ENCODE peak calls at places on chromosomes 16 and 17, in five cellular contexts. N is endothelial cell of umbilical vein, K is GM23248, T is mammary epithelial cell, O is GM23338. E is an unnamed sample.

GRCh38 chr16:64910351-64910750 is 211.5 kb downstream of the CDH11 start:
- DNase-seq in N (no peak), K (peak; percentile 97), T (no peak), O (peak; percentile 44), E (no peak)

GRCh38 chr16:56191807-56192643 is 736 bp downstream of the GNAO1 start:
- DNase-seq in N (no peak), K (no peak), T (no peak), O (peak; percentile 32), E (no peak)

GRCh38 chr16:81818514-81819304 is 39.6 kb downstream of the PLCG2 start:
- DNase-seq in N (peak; percentile 63), K (no peak), T (no peak), O (no peak), E (no peak)

GRCh38 chr17:72173475-72174116 is 52.8 kb downstream of the SOX9 start:
- DNase-seq in N (no peak), K (no peak), T (no peak), O (no peak), E (no peak)

GRCh38 chr17:78804777-78805176 is 22.7 kb upstream of the CYTH1 start:
- DNase-seq in N (peak; percentile 54), K (no peak), T (no peak), O (no peak), E (no peak)

GRCh38 chr17:9402590-9403199 is 172.9 kb downstream of the STX8 start:
- DNase-seq in N (peak; percentile 36), K (peak; percentile 48), T (no peak), O (peak; percentile 83), E (no peak)

GRCh38 chr17:77882481-77883212 is 75.9 kb upstream of the TNRC6C start:
- DNase-seq in N (no peak), K (peak; percentile 83), T (peak; percentile 65), O (no peak), E (peak; percentile 60)

GRCh38 chr17:37787055-37787720 is 42.3 kb upstream of the HNF1B start:
- DNase-seq in N (no peak), K (peak; percentile 39), T (no peak), O (no peak), E (no peak)

GRCh38 chr16:78895661-78896060 is 704.9 kb downstream of the MAF start:
- DNase-seq in N (no peak), K (no peak), T (no peak), O (no peak), E (no peak)

GRCh38 chr17:68196394-68197090 is 51.3 kb upstream of the AMZ2 start:
- DNase-seq in N (no peak), K (peak; percentile 28), T (no peak), O (no peak), E (no peak)

GRCh38 chr16:89442588-89442987 is 47.8 kb downstream of the ANKRD11 start:
- DNase-seq in N (no peak), K (no peak), T (peak; percentile 23), O (no peak), E (no peak)

GRCh38 chr17:78852709-78853111 is 12.1 kb upstream of the USP36 start:
- DNase-seq in N (no peak), K (no peak), T (no peak), O (peak; percentile 62), E (no peak)

GRCh38 chr16:10644092-10644491 is 50.6 kb downstream of the TEKT5 start:
- DNase-seq in N (no peak), K (no peak), T (no peak), O (no peak), E (no peak)

GRCh38 chr17:39404542-39405378 is 3.3 kb upstream of the FBXL20 start:
- DNase-seq in N (peak; percentile 24), K (peak; percentile 95), T (peak; percentile 83), O (no peak), E (no peak)

GRCh38 chr16:88414521-88415380 is 32.0 kb downstream of the ZNF469 start:
- DNase-seq in N (no peak), K (no peak), T (no peak), O (no peak), E (no peak)
- TF ChIP-seq EZH2 in N (no peak), K (no peak), T (no peak), O (no peak), E (no peak)

GRCh38 chr16:23298290-23298689 is 3.8 kb upstream of the SCNN1B start:
- DNase-seq in N (no peak), K (no peak), T (no peak), O (no peak), E (no peak)

GRCh38 chr16:23301251-23302044 is 654 bp upstream of the SCNN1B start:
- DNase-seq in N (no peak), K (no peak), T (no peak), O (peak; percentile 59), E (no peak)

GRCh38 chr16:23303685-23304084 is 1.6 kb downstream of the SCNN1B start:
- DNase-seq in N (no peak), K (no peak), T (no peak), O (no peak), E (no peak)

GRCh38 chr16:23304620-23305019 is 2.5 kb downstream of the SCNN1B start:
- DNase-seq in N (no peak), K (no peak), T (no peak), O (no peak), E (no peak)

GRCh38 chr16:23302045-23302956 is at the start of gene SCNN1B:
- DNase-seq in N (no peak), K (peak; percentile 2), T (no peak), O (peak; percentile 71), E (no peak)
- TF ChIP-seq EZH2 in N (peak; percentile 29), K (no peak), T (no peak), O (no peak), E (no peak)

GRCh38 chr16:87552772-87553171 is 49.5 kb upstream of the JPH3 start:
- DNase-seq in N (no peak), K (peak; percentile 39), T (peak; percentile 58), O (no peak), E (no peak)

GRCh38 chr16:87555647-87556046 is 46.7 kb upstream of the JPH3 start:
- DNase-seq in N (no peak), K (no peak), T (no peak), O (no peak), E (no peak)

GRCh38 chr16:87553174-87553573 is 49.1 kb upstream of the JPH3 start:
- DNase-seq in N (no peak), K (no peak), T (no peak), O (no peak), E (no peak)

GRCh38 chr16:87556941-87557459 is 45.3 kb upstream of the JPH3 start:
- DNase-seq in N (no peak), K (peak; percentile 46), T (no peak), O (no peak), E (no peak)

GRCh38 chr16:87554754-87555427 is 47.4 kb upstream of the JPH3 start:
- DNase-seq in N (no peak), K (no peak), T (no peak), O (no peak), E (no peak)
- TF ChIP-seq EZH2 in N (no peak), K (no peak), T (no peak), O (no peak), E (no peak)

GRCh38 chr16:48811478-48811877 is 201.5 kb upstream of the N4BP1 start:
- DNase-seq in N (no peak), K (no peak), T (no peak), O (peak; percentile 63), E (no peak)
- TF ChIP-seq EZH2 in N (no peak), K (no peak), T (no peak), O (no peak), E (no peak)

GRCh38 chr16:50245417-50246298 is 20.7 kb upstream of the ADCY7 start:
- DNase-seq in N (peak; percentile 16), K (peak; percentile 91), T (peak; percentile 87), O (peak; percentile 48), E (no peak)

GRCh38 chr16:50246299-50247122 is 19.8 kb upstream of the ADCY7 start:
- DNase-seq in N (no peak), K (peak; percentile 43), T (no peak), O (peak; percentile 66), E (no peak)

GRCh38 chr16:50247123-50247905 is 19.0 kb upstream of the ADCY7 start:
- DNase-seq in N (no peak), K (no peak), T (no peak), O (no peak), E (no peak)

GRCh38 chr16:50244140-50244503 is 22.2 kb upstream of the ADCY7 start:
- DNase-seq in N (no peak), K (peak; percentile 77), T (no peak), O (no peak), E (no peak)

DNA sequence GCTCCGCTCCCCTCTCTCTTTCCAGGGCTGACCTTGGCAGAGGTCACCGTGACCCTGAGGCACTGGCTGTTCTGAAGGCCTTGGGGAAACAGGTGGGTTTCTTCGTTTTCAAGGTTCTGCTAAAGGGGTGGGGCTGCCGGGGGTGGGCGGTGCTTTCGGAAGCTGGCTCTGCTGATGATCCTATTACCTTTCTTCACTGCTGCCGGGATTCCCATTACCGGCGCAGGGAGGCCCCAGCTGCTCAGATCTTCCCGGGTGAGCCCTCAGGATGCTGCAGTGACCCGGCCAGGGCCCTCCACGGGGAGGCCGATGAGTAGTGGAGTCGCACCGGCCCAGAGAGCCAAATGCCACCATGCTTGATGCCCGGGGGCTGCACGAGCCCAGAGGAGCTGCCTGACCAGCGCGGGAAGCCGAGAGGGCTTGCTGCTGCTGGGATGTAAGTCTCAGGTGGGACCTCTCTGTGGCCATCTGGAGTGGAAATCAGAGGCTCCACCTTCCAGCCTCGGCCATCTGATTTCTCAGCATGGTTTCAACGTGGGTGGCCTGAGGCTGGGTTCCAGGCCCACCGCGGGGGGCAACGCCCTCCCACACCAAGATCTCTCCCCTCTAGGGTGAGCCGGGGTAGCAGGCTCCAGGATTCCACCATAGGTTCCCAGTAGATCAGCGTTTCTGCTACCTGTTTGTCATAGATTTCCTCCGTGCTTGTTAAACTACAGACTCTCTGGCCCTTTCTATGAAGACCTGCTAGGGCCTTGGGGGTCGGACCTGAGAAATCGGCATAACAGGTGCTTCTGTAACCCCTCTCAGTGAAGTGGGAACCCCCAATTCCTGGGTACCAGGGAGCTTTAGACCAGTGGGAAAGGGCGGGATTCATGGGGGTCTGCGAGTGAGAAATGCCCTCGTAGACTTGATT is 21.6 kb upstream of the ADCY7 start:
- DNase-seq in N (no peak), K (no peak), T (no peak), O (peak; percentile 75), E (no peak)
- TF ChIP-seq EZH2 in N (no peak), K (no peak), T (no peak), O (no peak), E (no peak)

GRCh38 chr16:58462499-58462996 is 37.4 kb upstream of the NDRG4 start:
- DNase-seq in N (no peak), K (no peak), T (no peak), O (peak; percentile 17), E (no peak)
- TF ChIP-seq EZH2 in N (no peak), K (no peak), T (no peak), O (no peak), E (no peak)

DNA sequence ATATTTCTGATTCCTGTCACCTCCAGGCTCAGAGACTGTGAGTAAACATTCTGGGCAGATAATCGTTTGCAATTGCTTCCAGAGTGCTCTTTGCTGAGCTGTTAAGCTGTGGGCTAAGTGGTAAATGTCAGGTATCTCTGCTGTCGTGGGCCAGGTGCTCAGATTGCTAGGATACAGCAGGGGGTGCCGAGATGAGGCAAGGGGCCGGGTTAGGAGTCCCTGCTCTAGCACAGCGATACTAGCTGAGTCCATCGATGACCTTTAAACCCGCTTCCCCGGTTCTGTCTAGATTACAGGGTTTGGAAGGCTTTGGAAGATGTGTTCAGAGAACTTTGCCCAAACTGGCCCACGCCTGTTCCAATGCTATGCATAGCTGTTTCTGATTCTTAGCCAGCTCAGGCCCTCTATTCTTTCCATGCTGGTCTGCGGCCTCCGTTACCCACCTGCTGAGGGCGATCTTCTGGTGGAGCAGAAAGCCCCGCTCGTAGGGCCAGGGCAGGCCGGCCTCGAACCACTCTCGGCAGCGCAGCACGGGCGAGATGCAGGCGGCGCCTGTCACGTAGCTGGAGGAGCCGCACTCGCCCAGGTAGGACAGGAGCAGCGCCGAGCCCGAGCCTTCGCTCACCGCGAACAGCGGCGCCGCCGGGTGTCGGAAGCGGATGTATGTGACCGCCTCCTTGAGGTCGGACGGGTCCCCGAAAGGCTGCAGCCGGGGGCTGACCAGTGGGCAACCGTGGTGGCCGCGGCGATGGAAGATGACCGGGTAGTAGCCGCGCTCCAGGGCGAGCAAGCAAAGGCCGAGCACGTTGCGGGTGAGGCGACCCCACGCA is 979 bp downstream of the ABHD15 start:
- DNase-seq in N (peak; percentile 25), K (peak; percentile 27), T (no peak), O (peak; percentile 82), E (no peak)
- TF ChIP-seq EZH2 in N (no peak), K (no peak), T (no peak), O (peak; percentile 57), E (no peak)

E was measured in GM12878.